ENCODE peak calls at places on chromosomes 12 and 14, in seven cellular contexts. V is stomach; G is effector memory CD4-positive, alpha-beta T cell; P is Caco-2; C is transverse colon; S is heart left ventricle; Y is tibial nerve. I is an unnamed sample.

GRCh38 chr12:38465020-38465419 is 148.4 kb downstream of the ALG10B start:
- DNase-seq in V (no peak), G (no peak), P (no peak), C (no peak), S (no peak), Y (no peak), I (no peak)

GRCh38 chr12:94832105-94832504 is 171.4 kb downstream of the NDUFA12 start:
- DNase-seq in V (no peak), G (no peak), P (no peak), C (no peak), S (no peak), Y (no peak), I (no peak)

GRCh38 chr14:50471838-50472465 is 60.4 kb downstream of the MAP4K5 start:
- DNase-seq in V (no peak), G (no peak), P (no peak), C (no peak), S (no peak), Y (no peak), I (no peak)

GRCh38 chr14:23910081-23910875 is 43.3 kb upstream of the DHRS4 start:
- DNase-seq in V (peak; percentile 69), G (no peak), P (peak; percentile 76), C (peak; percentile 54), S (no peak), Y (no peak), I (no peak)

GRCh38 chr12:57927086-57927485 is 14.3 kb upstream of the ATP23 start:
- DNase-seq in V (no peak), G (no peak), P (no peak), C (no peak), S (no peak), Y (no peak), I (no peak)

GRCh38 chr12:119624971-119625370 is 31.4 kb downstream of the TMEM233 start:
- DNase-seq in V (no peak), G (no peak), P (no peak), C (no peak), S (no peak), Y (no peak), I (no peak)

GRCh38 chr12:28415755-28416154 is 225.5 kb downstream of the CCDC91 start:
- DNase-seq in V (no peak), G (no peak), P (no peak), C (no peak), S (no peak), Y (no peak), I (no peak)

GRCh38 chr12:115943630-115944391 is 333.7 kb downstream of the MED13L start:
- DNase-seq in V (no peak), G (no peak), P (no peak), C (no peak), S (no peak), Y (no peak), I (no peak)

GRCh38 chr12:112992541-112993398 is 14.5 kb downstream of the OAS2 start:
- DNase-seq in V (peak; percentile 53), G (peak; percentile 24), P (peak; percentile 67), C (peak; percentile 54), S (peak; percentile 54), Y (peak; percentile 18), I (peak; percentile 50)

GRCh38 chr14:69682607-69683263 is 71.3 kb downstream of the SUSD6 start:
- DNase-seq in V (no peak), G (no peak), P (no peak), C (no peak), S (no peak), Y (no peak), I (peak; percentile 40)

GRCh38 chr14:67510836-67511235 is 22.3 kb upstream of the PLEKHH1 start:
- DNase-seq in V (no peak), G (no peak), P (no peak), C (no peak), S (no peak), Y (no peak), I (no peak)

GRCh38 chr12:65217127-65217526 is 47.7 kb downstream of the LEMD3 start:
- DNase-seq in V (no peak), G (no peak), P (no peak), C (no peak), S (no peak), Y (no peak), I (no peak)

GRCh38 chr12:79121486-79121885 is 256.9 kb downstream of the SYT1 start:
- DNase-seq in V (no peak), G (no peak), P (peak; percentile 16), C (no peak), S (no peak), Y (no peak), I (no peak)

GRCh38 chr12:112008918-112009317 is 4.0 kb downstream of the TMEM116 start:
- DNase-seq in V (no peak), G (no peak), P (no peak), C (no peak), S (no peak), Y (no peak), I (no peak)

GRCh38 chr12:49824416-49824815 is 3.8 kb downstream of the NCKAP5L start:
- DNase-seq in V (no peak), G (no peak), P (no peak), C (no peak), S (no peak), Y (no peak), I (no peak)

GRCh38 chr12:127241056-127241830 is 1025.7 kb upstream of the TMEM132C start:
- DNase-seq in V (no peak), G (no peak), P (no peak), C (no peak), S (no peak), Y (peak; percentile 19), I (no peak)

GRCh38 chr12:111270128-111270651 is 98.7 kb downstream of the PHETA1 start:
- DNase-seq in V (no peak), G (no peak), P (no peak), C (no peak), S (no peak), Y (no peak), I (no peak)

GRCh38 chr12:99824900-99825562 is 159.7 kb downstream of the ANKS1B start:
- DNase-seq in V (no peak), G (no peak), P (no peak), C (no peak), S (no peak), Y (no peak), I (no peak)
- H3K4me3 ChIP-seq in V (peak overlapping the region; percentile 1), G (no peak overlapping the region), P (no peak overlapping the region), C (no peak overlapping the region), S (no peak overlapping the region), Y (no peak overlapping the region), I (no peak overlapping the region)

GRCh38 chr14:56796259-56796658 is 14.0 kb downstream of the OTX2 start:
- DNase-seq in V (no peak), G (no peak), P (no peak), C (no peak), S (no peak), Y (no peak), I (no peak)
- H3K4me1 ChIP-seq in V (peaks cover 43% of the 10 kb centered on the region), G (no peaks in the 10 kb centered on the region), P (peaks cover 7% of the 10 kb centered on the region), C (peaks cover 27% of the 10 kb centered on the region), S (peaks cover 28% of the 10 kb centered on the region), Y (no peaks in the 10 kb centered on the region), I (peaks cover 7% of the 10 kb centered on the region)

GRCh38 chr14:72124171-72124570 is 191.9 kb downstream of the RGS6 start:
- DNase-seq in V (no peak), G (no peak), P (no peak), C (no peak), S (no peak), Y (no peak), I (no peak)

GRCh38 chr14:72128629-72129028 is 196.4 kb downstream of the RGS6 start:
- DNase-seq in V (no peak), G (no peak), P (no peak), C (no peak), S (no peak), Y (no peak), I (no peak)

GRCh38 chr14:72126091-72126490 is 193.9 kb downstream of the RGS6 start:
- DNase-seq in V (peak; percentile 54), G (no peak), P (no peak), C (no peak), S (no peak), Y (no peak), I (no peak)

GRCh38 chr14:72126561-72126960 is 194.3 kb downstream of the RGS6 start:
- DNase-seq in V (no peak), G (no peak), P (no peak), C (no peak), S (no peak), Y (no peak), I (no peak)

DNA sequence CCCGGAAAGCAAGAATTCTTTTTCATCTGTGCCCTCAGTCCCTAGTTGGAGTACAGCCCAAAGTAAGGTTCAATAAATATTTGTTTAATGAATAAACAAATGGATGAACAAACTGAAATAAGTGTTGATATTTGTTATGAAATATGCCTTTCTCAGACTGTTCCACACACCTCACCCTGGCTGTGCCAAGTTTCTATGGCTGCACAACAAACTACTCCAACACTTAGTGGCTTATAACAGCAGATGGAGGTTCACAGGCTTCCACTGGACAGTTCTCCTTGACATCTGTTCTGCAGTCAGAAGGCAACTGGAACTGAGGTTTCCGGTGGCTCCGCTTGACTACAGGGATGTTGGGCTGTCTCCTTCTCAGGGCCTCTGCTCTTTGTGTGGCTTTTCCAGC is 197.1 kb downstream of the RGS6 start:
- DNase-seq in V (peak; percentile 32), G (no peak), P (no peak), C (no peak), S (no peak), Y (no peak), I (no peak)
- H3K4me3 ChIP-seq in V (no peak overlapping the region), G (no peak overlapping the region), P (no peak overlapping the region), C (no peak overlapping the region), S (no peak overlapping the region), Y (no peak overlapping the region), I (no peak overlapping the region)

DNA sequence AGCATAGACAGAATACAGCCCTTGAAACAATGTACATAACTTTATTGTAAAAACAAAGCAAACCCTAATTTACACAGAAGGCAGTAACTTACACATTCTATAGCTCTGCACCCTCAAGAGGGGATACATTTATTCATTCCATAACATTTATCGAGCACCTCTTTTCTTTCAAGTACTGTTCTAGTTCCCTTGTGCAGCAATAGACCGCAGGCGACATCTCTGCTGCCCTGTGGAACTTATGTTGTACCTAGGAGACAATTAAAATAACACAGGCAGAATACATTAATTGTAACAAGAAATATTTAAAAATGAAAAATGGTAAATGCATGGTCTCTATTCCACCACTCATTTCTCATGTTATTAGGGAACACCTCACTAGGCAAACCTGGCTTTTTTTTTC is 1.4 kb upstream of the ARHGDIB start:
- DNase-seq in V (no peak), G (no peak), P (no peak), C (no peak), S (no peak), Y (no peak), I (no peak)
- H3K4me1 ChIP-seq in V (peaks cover 6% of the 10 kb centered on the region), G (peaks cover 30% of the 10 kb centered on the region), P (no peaks in the 10 kb centered on the region), C (peaks cover under 1% of the 10 kb centered on the region), S (peaks cover 17% of the 10 kb centered on the region), Y (peaks cover 5% of the 10 kb centered on the region), I (peaks cover 48% of the 10 kb centered on the region)

GRCh38 chr12:128267651-128268347 is 829 bp downstream of the TMEM132C start:
- DNase-seq in V (no peak), G (no peak), P (no peak), C (no peak), S (no peak), Y (no peak), I (no peak)
- H3K4me3 ChIP-seq in V (peak overlapping the region; percentile 41), G (no peak overlapping the region), P (no peak overlapping the region), C (peak overlapping the region; percentile 17), S (peak overlapping the region; percentile 45), Y (peak overlapping the region; percentile 58), I (no peak overlapping the region)

DNA sequence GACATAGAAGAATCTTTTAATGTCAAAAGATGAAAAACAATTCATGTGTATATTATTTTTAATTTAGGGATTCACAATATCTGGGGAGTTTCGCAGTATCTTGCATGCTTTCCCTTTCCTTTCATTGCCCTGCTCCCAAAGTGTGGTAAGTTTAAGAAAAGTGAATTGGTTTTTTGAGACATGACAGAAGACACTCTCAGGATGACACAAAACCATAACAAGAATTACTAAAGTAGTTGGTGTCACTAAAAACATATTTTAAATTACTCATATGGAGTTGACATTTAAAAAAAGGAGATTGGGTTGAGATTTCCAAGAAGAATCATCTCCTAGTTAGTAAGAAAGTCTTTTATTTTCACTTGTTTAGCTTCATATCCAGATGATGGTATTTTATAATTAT is 5.1 kb upstream of the PCNX1 start:
- DNase-seq in V (no peak), G (no peak), P (no peak), C (no peak), S (no peak), Y (no peak), I (no peak)
- H3K4me1 ChIP-seq in V (peaks cover 32% of the 10 kb centered on the region), G (peaks cover 12% of the 10 kb centered on the region), P (peaks cover 5% of the 10 kb centered on the region), C (peaks cover 23% of the 10 kb centered on the region), S (peaks cover 38% of the 10 kb centered on the region), Y (peaks cover 23% of the 10 kb centered on the region), I (peaks cover 27% of the 10 kb centered on the region)

I was measured in CD4-positive, alpha-beta memory T cell.